ENCODE peak calls at places on chromosomes 6 and 20, in seven cellular contexts. H, O, M, D, I, F and A are unnamed samples.

GRCh38 chr20:19730716-19731115 is 27.3 kb upstream of the RIN2 start:
- DNase-seq in H (no peak), I (no peak), F (no peak), D (no peak), O (no peak), M (no peak), A (no peak)

GRCh38 chr6:154969796-154970195 is 25.3 kb upstream of the TIAM2 start:
- DNase-seq in M (no peak), F (no peak), H (no peak), D (no peak), I (no peak), O (no peak), A (no peak)

GRCh38 chr6:209432-210103 is 82.7 kb upstream of the DUSP22 start:
- DNase-seq in D (peak), H (peak), O (no peak), I (peak), M (no peak), F (no peak), A (peak)

GRCh38 chr6:167392631-167393301 is 67.9 kb downstream of the TTLL2 start:
- DNase-seq in H (no peak), D (no peak), M (no peak), F (no peak), O (no peak), I (no peak), A (no peak)

GRCh38 chr6:17101422-17102257 is at the start of gene STMND1:
- DNase-seq in M (peak), F (peak), D (no peak), H (no peak), I (no peak), O (no peak), A (peak)

GRCh38 chr6:33737267-33738026 is 9.3 kb downstream of the IP6K3 start:
- DNase-seq in M (no peak), H (no peak), F (peak), I (no peak), D (no peak), O (no peak), A (no peak)

GRCh38 chr6:8243462-8243861 is 141.1 kb upstream of the EEF1E1 start:
- DNase-seq in O (no peak), M (no peak), I (no peak), D (no peak), H (no peak), F (no peak), A (no peak)

GRCh38 chr6:62614442-62614841 is 328.4 kb upstream of the KHDRBS2 start:
- DNase-seq in D (no peak), O (no peak), F (no peak), I (no peak), H (no peak), M (no peak), A (no peak)

GRCh38 chr20:48740714-48741113 is 87.1 kb downstream of the PREX1 start:
- DNase-seq in F (no peak), I (no peak), M (no peak), H (no peak), D (no peak), O (no peak), A (no peak)

GRCh38 chr6:152091201-152091600 is 283.7 kb downstream of the ESR1 start:
- DNase-seq in D (no peak), I (no peak), M (no peak), H (no peak), O (no peak), F (no peak), A (no peak)

GRCh38 chr6:113067612-113068262 is 720.6 kb downstream of the RFPL4B start:
- DNase-seq in D (no peak), O (no peak), F (no peak), I (no peak), M (no peak), H (no peak), A (no peak)

GRCh38 chr20:46752639-46753235 is 43.3 kb downstream of the SLC2A10 start:
- DNase-seq in H (peak), D (no peak), O (peak), F (peak), M (peak), I (peak), A (peak)

GRCh38 chr6:146861716-146862115 is 262.9 kb downstream of the ADGB start:
- DNase-seq in M (no peak), F (no peak), I (no peak), D (no peak), H (no peak), O (no peak), A (no peak)

GRCh38 chr20:48338717-48339116 is 489.1 kb downstream of the PREX1 start:
- DNase-seq in M (no peak), D (no peak), F (no peak), H (no peak), I (no peak), O (no peak), A (no peak)

GRCh38 chr6:56734334-56734733 is 91.6 kb upstream of the DST start:
- DNase-seq in M (no peak), H (no peak), O (no peak), I (no peak), F (no peak), D (no peak), A (no peak)
- TF ChIP-seq TAF1 in M (no peak), H (no peak), O (no peak), I (no peak), F (no peak), D (no peak), A (no peak)

DNA sequence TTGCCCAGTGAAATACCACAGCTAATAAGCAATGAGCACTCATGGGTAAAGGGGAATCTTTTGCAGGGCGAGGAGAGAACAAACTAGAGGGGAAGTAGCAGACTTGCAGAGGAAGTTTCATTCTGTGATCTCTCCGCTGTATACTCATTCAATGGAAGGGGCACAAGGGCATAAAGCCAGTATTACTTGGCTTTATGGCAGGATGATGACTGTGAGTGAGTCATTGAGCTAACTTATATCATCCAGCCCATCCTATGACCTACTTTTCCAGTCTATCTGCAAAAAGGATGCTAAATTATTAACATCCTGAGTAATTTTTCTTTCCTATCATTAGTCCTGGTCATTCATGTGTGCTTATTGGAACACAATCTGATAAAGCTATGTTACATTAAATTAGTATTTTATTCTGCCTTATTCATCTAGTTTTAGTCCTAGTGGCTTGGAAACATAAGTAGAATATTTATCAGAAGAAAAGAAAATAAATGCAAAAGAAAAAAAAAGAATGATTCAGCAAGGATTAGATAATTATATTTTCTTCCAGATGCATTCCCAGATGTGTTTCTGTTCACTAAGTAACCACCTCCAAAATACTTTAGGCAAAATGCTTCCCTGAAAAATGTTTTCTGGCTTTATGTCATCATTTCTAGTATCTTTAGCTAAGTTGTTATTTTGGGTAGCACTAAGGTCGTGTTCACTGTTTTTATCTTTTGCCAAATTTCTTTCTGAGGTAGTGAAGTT is 471.7 kb downstream of the CDKAL1 start:
- DNase-seq in M (no peak), H (no peak), F (peak), D (peak), I (no peak), O (peak), A (no peak)
- TF ChIP-seq TAF1 in M (no peak), H (no peak), F (no peak), D (no peak), I (no peak), O (no peak), A (no peak)

GRCh38 chr20:36483205-36483918 is 58.0 kb upstream of the MYL9 start:
- DNase-seq in M (no peak), O (no peak), F (peak), D (no peak), I (no peak), H (no peak), A (no peak)

GRCh38 chr20:36481380-36482043 is 59.8 kb upstream of the MYL9 start:
- DNase-seq in O (no peak), H (no peak), F (no peak), I (no peak), M (no peak), D (no peak), A (no peak)

GRCh38 chr20:36483919-36484808 is 57.2 kb upstream of the MYL9 start:
- DNase-seq in D (no peak), H (no peak), M (no peak), F (peak), I (no peak), O (no peak), A (no peak)

GRCh38 chr20:36480456-36481048 is 60.8 kb upstream of the MYL9 start:
- DNase-seq in H (no peak), F (no peak), O (no peak), M (no peak), I (no peak), D (no peak), A (no peak)

DNA sequence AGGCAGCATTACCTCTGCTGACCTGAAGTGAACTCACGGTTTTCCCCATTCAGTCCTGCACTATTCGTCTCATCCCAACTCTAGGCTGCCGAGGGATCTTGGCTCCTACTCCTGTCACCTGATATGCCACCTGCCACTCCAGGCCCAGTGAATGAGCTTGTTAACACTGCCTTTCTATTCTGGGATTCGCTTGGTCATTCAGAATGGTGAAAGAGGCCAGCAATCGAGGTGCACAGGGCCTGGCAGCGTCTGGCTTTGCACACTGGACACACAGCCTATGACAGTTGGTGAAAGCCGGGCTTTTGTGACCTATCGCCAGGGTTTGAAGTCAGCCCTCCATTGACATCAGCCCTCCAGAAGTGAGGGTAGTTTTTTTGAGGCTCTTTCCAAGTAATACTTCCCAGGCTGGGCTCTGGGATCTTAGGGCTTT is 59.3 kb upstream of the MYL9 start:
- DNase-seq in H (no peak), O (no peak), M (no peak), D (no peak), I (no peak), F (no peak), A (no peak)
- TF ChIP-seq TAF1 in H (no peak), O (no peak), M (no peak), D (no peak), I (no peak), F (no peak), A (no peak)

DNA sequence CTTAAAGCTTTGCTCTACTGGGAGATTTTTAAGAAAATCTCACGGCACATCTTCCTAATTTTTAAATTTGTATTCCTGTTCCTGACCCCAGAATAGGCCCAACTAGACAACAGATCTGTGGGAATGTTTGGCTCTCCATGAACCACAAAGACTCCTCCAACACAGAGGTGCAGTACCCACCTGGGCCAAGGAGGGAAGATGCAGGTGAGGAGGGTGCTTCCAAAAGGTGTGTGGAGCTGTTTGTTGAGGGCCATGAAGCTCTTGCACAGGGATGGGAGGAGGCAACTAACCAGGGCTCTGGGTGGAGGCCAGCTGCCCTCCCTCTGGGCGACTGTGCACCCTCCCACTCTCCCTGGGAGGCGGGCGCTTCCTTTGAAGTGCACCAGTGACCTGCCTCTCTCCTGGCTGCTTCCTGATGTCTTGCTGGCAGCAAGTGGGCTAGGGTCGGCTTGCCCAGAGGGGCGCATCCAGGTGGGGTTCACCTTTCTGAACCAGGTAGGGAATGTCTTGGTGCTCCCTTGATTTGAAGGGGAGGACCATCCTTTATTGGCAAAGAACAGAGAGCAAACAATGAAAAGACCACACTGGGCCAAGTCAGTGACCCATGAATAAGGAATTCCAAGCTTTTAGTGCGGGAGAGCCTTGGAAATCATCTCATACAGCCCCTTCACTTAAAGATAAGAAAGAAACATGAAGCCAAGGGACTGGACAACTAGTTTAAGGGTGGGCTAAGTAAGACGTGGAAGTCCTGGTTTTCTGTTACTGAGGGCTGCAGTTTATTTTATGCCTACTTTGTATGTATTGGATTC is 76.0 kb downstream of the ANKRD6 start:
- DNase-seq in M (no peak), O (peak), H (no peak), I (no peak), D (no peak), F (no peak), A (no peak)
- TF ChIP-seq TAF1 in M (no peak), O (no peak), H (no peak), I (no peak), D (no peak), F (no peak), A (no peak)

GRCh38 chr6:118663993-118664985 is 12.9 kb upstream of the CEP85L start:
- DNase-seq in H (no peak), F (no peak), D (no peak), M (no peak), I (no peak), O (no peak), A (no peak)
- TF ChIP-seq TAF1 in H (no peak), F (no peak), D (no peak), M (no peak), I (no peak), O (no peak), A (no peak)

GRCh38 chr6:166173292-166173951 is 5.8 kb upstream of the TBXT start:
- DNase-seq in H (no peak), O (no peak), F (peak), M (no peak), D (peak), I (no peak), A (no peak)

GRCh38 chr6:166169549-166170421 is 2.1 kb upstream of the TBXT start:
- DNase-seq in H (no peak), M (no peak), D (no peak), O (no peak), F (no peak), I (no peak), A (no peak)

GRCh38 chr6:166176106-166176505 is 8.5 kb upstream of the TBXT start:
- DNase-seq in H (no peak), O (no peak), D (peak), M (no peak), I (no peak), F (no peak), A (no peak)

GRCh38 chr6:166172546-166172945 is 4.9 kb upstream of the TBXT start:
- DNase-seq in M (no peak), H (no peak), I (no peak), D (peak), O (no peak), F (no peak), A (no peak)

GRCh38 chr6:166174031-166174430 is 6.4 kb upstream of the TBXT start:
- DNase-seq in H (no peak), I (no peak), O (no peak), M (no peak), D (peak), F (no peak), A (no peak)
- TF ChIP-seq TAF1 in H (no peak), I (no peak), O (no peak), M (no peak), D (no peak), F (no peak), A (no peak)

GRCh38 chr6:137416376-137417109 is 77.7 kb downstream of the OLIG3 start:
- DNase-seq in D (no peak), H (peak), O (no peak), M (no peak), I (no peak), F (no peak), A (no peak)

GRCh38 chr6:137415127-137415833 is 78.9 kb downstream of the OLIG3 start:
- DNase-seq in D (no peak), H (peak), M (peak), F (peak), I (peak), O (peak), A (peak)

GRCh38 chr6:137415834-137416190 is 78.4 kb downstream of the OLIG3 start:
- DNase-seq in M (no peak), O (no peak), H (no peak), I (no peak), F (no peak), D (no peak), A (no peak)

GRCh38 chr6:137414599-137414998 is 79.6 kb downstream of the OLIG3 start:
- DNase-seq in I (no peak), M (no peak), H (no peak), F (no peak), D (no peak), O (no peak), A (no peak)

DNA sequence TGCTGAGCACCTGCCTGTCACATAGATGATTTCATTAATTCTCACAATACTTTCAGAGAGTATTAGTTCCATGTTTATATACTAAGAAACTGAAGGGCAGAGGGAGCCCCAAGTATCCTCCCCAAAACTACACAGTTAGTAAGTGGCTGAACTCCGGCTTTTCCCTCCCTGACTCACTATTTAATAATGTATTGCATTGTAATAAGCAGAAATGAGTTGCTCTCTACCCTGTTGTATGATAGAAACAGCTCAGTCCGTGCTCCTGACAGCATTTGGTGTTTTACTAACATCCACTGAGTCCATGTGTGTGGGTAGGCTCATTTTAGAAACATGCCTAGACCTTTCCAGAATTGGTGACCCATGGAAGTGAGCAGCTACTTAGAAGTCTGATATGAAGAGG is 76.8 kb downstream of the OLIG3 start:
- DNase-seq in F (no peak), O (no peak), I (no peak), M (no peak), D (no peak), H (no peak), A (no peak)
- TF ChIP-seq TAF1 in F (no peak), O (no peak), I (no peak), M (no peak), D (no peak), H (no peak), A (no peak)

DNA sequence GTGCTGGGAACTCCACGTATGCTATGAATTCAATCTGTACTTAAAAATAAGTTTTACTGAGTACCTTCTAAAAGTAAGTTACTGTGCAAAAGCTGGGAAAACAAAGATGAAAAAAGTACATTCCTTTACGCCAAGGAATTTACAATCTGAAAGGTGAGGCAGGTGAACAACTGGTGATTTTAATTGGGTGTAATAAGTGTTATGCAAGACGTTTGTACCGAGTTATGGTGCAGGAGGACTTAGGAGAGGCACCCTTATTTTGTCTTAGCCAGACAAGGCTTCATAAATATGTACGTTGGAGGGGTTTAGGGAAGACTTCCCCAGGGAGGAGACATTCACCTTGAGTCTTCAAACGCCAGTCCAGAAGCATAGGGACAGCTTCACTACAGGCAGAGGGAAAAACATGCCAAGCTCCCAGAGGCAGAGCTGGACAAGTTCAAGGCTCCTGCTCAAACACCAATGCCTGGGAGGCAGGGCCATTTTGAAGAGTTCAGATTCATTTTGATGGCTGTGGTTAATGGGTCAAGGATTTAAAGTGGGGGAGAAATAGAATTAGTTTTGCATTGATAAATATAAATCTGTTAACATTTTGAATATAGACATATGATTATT is 13.7 kb upstream of the EDN1 start:
- DNase-seq in F (no peak), H (no peak), I (no peak), D (no peak), M (no peak), O (no peak), A (no peak)
- TF ChIP-seq TAF1 in F (no peak), H (no peak), I (no peak), D (no peak), M (no peak), O (no peak), A (no peak)

GRCh38 chr6:41758641-41759035 is 11.4 kb upstream of the PGC start:
- DNase-seq in M (no peak), D (no peak), I (no peak), H (no peak), O (no peak), F (no peak), A (no peak)
- TF ChIP-seq TAF1 in M (no peak), D (no peak), I (no peak), H (no peak), O (no peak), F (no peak), A (no peak)

GRCh38 chr20:36313936-36314335 is 7.8 kb downstream of the DLGAP4 start:
- DNase-seq in M (no peak), H (peak), I (no peak), D (no peak), F (no peak), O (no peak), A (peak)
- TF ChIP-seq TAF1 in M (no peak), H (no peak), I (no peak), D (no peak), F (no peak), O (no peak), A (no peak)